ENCODE peak calls at places on chromosomes 7 and 10, in four cellular contexts. D is GOT3; Q is activated effector memory CD4-positive, alpha-beta T cell treated with anti-CD3 and anti-CD28 coated beads, Interleukin-2, amount 50 U/mL, for 16 hours; X is hypothalamus. H is an unnamed sample.

GRCh38 chr10:97563337-97563736 is 9.2 kb upstream of the ANKRD2 start:
- DNase-seq in D (no peak), Q (no peak), X (no peak), H (no peak)

GRCh38 chr7:35353481-35353880 is 99.6 kb upstream of the TBX20 start:
- DNase-seq in D (no peak), Q (no peak), X (no peak), H (no peak)

GRCh38 chr7:141537906-141538305 is 13.3 kb upstream of the AGK start:
- DNase-seq in D (no peak), Q (no peak), X (no peak), H (no peak)

GRCh38 chr7:158649279-158649678 is 55.3 kb downstream of the NCAPG2 start:
- DNase-seq in D (no peak), Q (no peak), X (no peak), H (no peak)

GRCh38 chr7:134943785-134944400 is 42.4 kb upstream of the AGBL3 start:
- DNase-seq in D (no peak), Q (no peak), X (no peak), H (no peak)

GRCh38 chr10:35588836-35589235 is 16.3 kb upstream of the GJD4 start:
- DNase-seq in D (no peak), Q (no peak), X (no peak), H (no peak)

GRCh38 chr10:132570771-132571564 is 33.4 kb downstream of the INPP5A start:
- DNase-seq in D (no peak), Q (no peak), X (no peak), H (no peak)

GRCh38 chr10:33612116-33612515 is 277.6 kb upstream of the NRP1 start:
- DNase-seq in D (no peak), Q (no peak), X (no peak), H (no peak)

GRCh38 chr10:78475501-78475900 is 441.8 kb downstream of the RPS24 start:
- DNase-seq in D (no peak), Q (no peak), X (no peak), H (peak; percentile 13)

GRCh38 chr7:151696738-151697514 is 177.2 kb upstream of the RHEB start:
- DNase-seq in D (no peak), Q (no peak), X (no peak), H (no peak)

GRCh38 chr7:151192002-151192539 is 5.0 kb upstream of the ASB10 start:
- DNase-seq in D (no peak), Q (no peak), X (no peak), H (no peak)

GRCh38 chr7:96676901-96677300 is 32.7 kb downstream of the SEM1 start:
- DNase-seq in D (no peak), Q (no peak), X (no peak), H (no peak)

GRCh38 chr7:75876126-75876881 is 2.5 kb upstream of the RHBDD2 start:
- DNase-seq in D (no peak), Q (no peak), X (no peak), H (no peak)

GRCh38 chr7:47225387-47226170 is 356.3 kb downstream of the TNS3 start:
- DNase-seq in D (no peak), Q (no peak), X (no peak), H (no peak)

GRCh38 chr10:29957887-29958330 is 101.5 kb downstream of the JCAD start:
- DNase-seq in D (no peak), Q (no peak), X (no peak), H (no peak)

GRCh38 chr10:71603754-71604153 is 115.8 kb downstream of the C10orf105 start:
- DNase-seq in D (no peak), Q (no peak), X (no peak), H (no peak)

GRCh38 chr7:79386688-79387422 is 66.6 kb downstream of the MAGI2 start:
- DNase-seq in D (no peak), Q (no peak), X (no peak), H (no peak)

GRCh38 chr10:71076473-71077142 is 135.8 kb upstream of the UNC5B start:
- DNase-seq in D (no peak), Q (peak; percentile 41), X (no peak), H (no peak)

GRCh38 chr7:104548861-104549260 is 220.5 kb downstream of the LHFPL3 start:
- DNase-seq in D (no peak), Q (no peak), X (no peak), H (no peak)

GRCh38 chr7:105350906-105351305 is 37.8 kb downstream of the SRPK2 start:
- DNase-seq in D (no peak), Q (no peak), X (no peak), H (no peak)

GRCh38 chr10:110794808-110795207 is 76.9 kb upstream of the PDCD4 start:
- DNase-seq in D (no peak), Q (no peak), X (no peak), H (no peak)

GRCh38 chr7:36448781-36449379 is 59.2 kb downstream of the ANLN start:
- DNase-seq in D (no peak), Q (no peak), X (no peak), H (no peak)

GRCh38 chr10:95327367-95327766 is 36.6 kb upstream of the PDLIM1 start:
- DNase-seq in D (no peak), Q (no peak), X (no peak), H (no peak)

GRCh38 chr10:30182191-30183075 is 123.0 kb upstream of the JCAD start:
- DNase-seq in D (peak; percentile 5), Q (no peak), X (no peak), H (no peak)

GRCh38 chr10:87818505-87819273 is 663 bp upstream of the ATAD1 start:
- DNase-seq in D (no peak), Q (peak; percentile 89), X (peak; percentile 22), H (peak; percentile 75)

GRCh38 chr10:116538461-116538860 is 7.3 kb upstream of the PNLIP start:
- DNase-seq in D (no peak), Q (no peak), X (no peak), H (no peak)

GRCh38 chr10:114548662-114549061 is 109.4 kb downstream of the ABLIM1 start:
- DNase-seq in D (no peak), Q (no peak), X (no peak), H (no peak)

GRCh38 chr10:5458425-5458824 is 40.9 kb downstream of the CALML5 start:
- DNase-seq in D (no peak), Q (no peak), X (no peak), H (no peak)

GRCh38 chr10:15370212-15370740 is 813 bp downstream of the FAM171A1 start:
- DNase-seq in D (no peak), Q (peak; percentile 69), X (no peak), H (no peak)

GRCh38 chr10:19730848-19731247 is 85.4 kb upstream of the PLXDC2 start:
- DNase-seq in D (no peak), Q (no peak), X (no peak), H (no peak)

GRCh38 chr7:7565746-7566650 is 686 bp upstream of the MIOS start:
- DNase-seq in D (no peak), Q (no peak), X (no peak), H (no peak)

GRCh38 chr10:103911021-103911459 is 6.9 kb downstream of the STN1 start:
- DNase-seq in D (no peak), Q (peak; percentile 73), X (no peak), H (peak; percentile 78)

GRCh38 chr7:139828880-139829653 is at the start of gene TBXAS1:
- DNase-seq in D (no peak), Q (peak; percentile 67), X (no peak), H (no peak)

GRCh38 chr7:12212051-12212485 is 974 bp downstream of the TMEM106B start:
- DNase-seq in D (no peak), Q (no peak), X (no peak), H (no peak)

GRCh38 chr7:141312828-141313521 is 238.2 kb upstream of the AGK start:
- DNase-seq in D (no peak), Q (no peak), X (no peak), H (no peak)

GRCh38 chr10:22805304-22805703 is 90.9 kb upstream of the PIP4K2A start:
- DNase-seq in D (no peak), Q (no peak), X (peak; percentile 4), H (no peak)

H was measured in activated CD8-positive, alpha-beta T cell treated with anti-CD3 and anti-CD28 coated beads, Interleukin-2, amount 10 ng/mL, durations not matched to agents 7 days and 5 days.